ENCODE peak calls at places on chromosomes 5 and 9, in six cellular contexts. W, U, I, Z, R and Q are unnamed samples.

GRCh38 chr5:176513788-176514187 is 23.4 kb downstream of the RNF44 start:
- DNase-seq in Z (no peak), R (no peak), I (no peak), U (no peak), W (no peak), Q (no peak)

GRCh38 chr9:6896562-6896961 is 138.8 kb downstream of the KDM4C start:
- DNase-seq in Z (no peak), U (no peak), R (no peak), I (no peak), W (no peak), Q (no peak)

GRCh38 chr9:129586647-129587046 is 34.3 kb downstream of the C9orf50 start:
- DNase-seq in W (no peak), R (no peak), Z (no peak), I (no peak), U (no peak), Q (no peak)

GRCh38 chr9:119289740-119290139 is 79.5 kb downstream of the BRINP1 start:
- DNase-seq in I (peak; percentile 71), U (peak; percentile 48), R (peak; percentile 39), Z (no peak), W (peak; percentile 61), Q (no peak)

GRCh38 chr9:70021026-70021571 is 22.5 kb upstream of the MAMDC2 start:
- DNase-seq in U (no peak), W (no peak), I (no peak), R (no peak), Z (peak; percentile 63), Q (no peak)

GRCh38 chr5:168359820-168360460 is 68.5 kb downstream of the WWC1 start:
- DNase-seq in Z (no peak), U (no peak), I (no peak), R (no peak), W (no peak), Q (no peak)

GRCh38 chr5:156515799-156516198 is 188.8 kb downstream of the SGCD start:
- DNase-seq in Z (no peak), R (no peak), W (peak; percentile 7), U (no peak), I (no peak), Q (no peak)

GRCh38 chr9:137459601-137460362 is 648 bp upstream of the NSMF start:
- DNase-seq in R (no peak), I (no peak), W (no peak), U (no peak), Z (no peak), Q (no peak)

GRCh38 chr9:35728041-35728971 is 3.7 kb downstream of the TLN1 start:
- DNase-seq in I (peak; percentile 68), R (no peak), Z (peak; percentile 67), U (no peak), W (peak; percentile 68), Q (no peak)

GRCh38 chr5:152514827-152515397 is 109.8 kb upstream of the NMUR2 start:
- DNase-seq in R (no peak), Z (no peak), I (no peak), U (no peak), W (peak; percentile 39), Q (no peak)

GRCh38 chr5:107324071-107324470 is 346.7 kb downstream of the EFNA5 start:
- DNase-seq in U (no peak), W (no peak), I (no peak), Z (no peak), R (no peak), Q (no peak)

GRCh38 chr5:170426786-170427185 is 37.6 kb upstream of the KCNMB1 start:
- DNase-seq in Z (no peak), I (no peak), U (no peak), R (no peak), W (no peak), Q (no peak)

GRCh38 chr9:17005085-17005484 is 129.8 kb upstream of the CNTLN start:
- DNase-seq in U (no peak), R (no peak), I (no peak), Z (no peak), W (peak; percentile 47), Q (no peak)

GRCh38 chr5:120228262-120229031 is 235.7 kb upstream of the PRR16 start:
- DNase-seq in I (no peak), W (peak; percentile 5), R (no peak), U (no peak), Z (no peak), Q (no peak)

GRCh38 chr5:10886497-10886896 is 125.5 kb upstream of the DAP start:
- DNase-seq in R (no peak), Z (no peak), U (no peak), I (no peak), W (no peak), Q (no peak)

GRCh38 chr5:17910318-17910717 is 276.1 kb downstream of the TAF11L14 start:
- DNase-seq in U (no peak), W (no peak), I (no peak), Z (no peak), R (no peak), Q (no peak)

GRCh38 chr9:33140406-33141360 is 26.5 kb downstream of the B4GALT1 start:
- DNase-seq in Z (no peak), W (no peak), R (no peak), U (peak; percentile 18), I (no peak), Q (no peak)

GRCh38 chr9:104553261-104553660 is 15.7 kb upstream of the OR13C8 start:
- DNase-seq in I (no peak), U (no peak), W (no peak), R (no peak), Z (no peak), Q (no peak)

GRCh38 chr5:172282277-172283019 is 1.1 kb downstream of the UBTD2 start:
- DNase-seq in R (no peak), I (no peak), U (no peak), Z (no peak), W (no peak), Q (no peak)

GRCh38 chr5:82599692-82600091 is 321.5 kb upstream of the RPS23 start:
- DNase-seq in W (no peak), U (no peak), Z (no peak), R (no peak), I (no peak), Q (no peak)

GRCh38 chr9:17802249-17802857 is 223.5 kb downstream of the SH3GL2 start:
- DNase-seq in W (no peak), R (no peak), I (peak; percentile 12), U (no peak), Z (no peak), Q (no peak)